ENCODE peak calls at places on chromosomes 2 and 18, in seven cellular contexts. One of them, this sample, is unnamed.

GRCh38 chr2:127060264-127060945 is 46.5 kb downstream of the BIN1 start:
- DNase-seq in T-helper 2 cell: no peak
- DNase-seq in Calu3: no peak
- DNase-seq in cardiac fibroblast: no peak
- DNase-seq in activated CD8-positive, alpha-beta memory T cell treated with anti-CD3 and anti-CD28 coated beads, Interleukin-2, amount 10 ng/mL, durations not matched to agents 7 days and 5 days: no peak
- DNase-seq in activated CD8-positive, alpha-beta T cell treated with anti-CD3 and anti-CD28 coated beads for 36 hours: no peak
- DNase-seq in stimulated activated CD4-positive, alpha-beta T cell treated with anti-CD3 and anti-CD28 coated beads, Interleukin-1b, Interleukin-23, amount 100 ng/mL, for 4 hours: no peak
- DNase-seq in this sample: no peak

GRCh38 chr2:98778741-98779483 is 48.0 kb upstream of the MGAT4A start:
- DNase-seq in T-helper 2 cell: no peak
- DNase-seq in Calu3: no peak
- DNase-seq in cardiac fibroblast: no peak
- DNase-seq in activated CD8-positive, alpha-beta memory T cell treated with anti-CD3 and anti-CD28 coated beads, Interleukin-2, amount 10 ng/mL, durations not matched to agents 7 days and 5 days: no peak
- DNase-seq in activated CD8-positive, alpha-beta T cell treated with anti-CD3 and anti-CD28 coated beads for 36 hours: no peak
- DNase-seq in stimulated activated CD4-positive, alpha-beta T cell treated with anti-CD3 and anti-CD28 coated beads, Interleukin-1b, Interleukin-23, amount 100 ng/mL, for 4 hours: no peak
- DNase-seq in this sample: no peak

GRCh38 chr2:40564174-40564573 is 112.3 kb upstream of the SLC8A1 start:
- DNase-seq in T-helper 2 cell: no peak
- DNase-seq in Calu3: no peak
- DNase-seq in cardiac fibroblast: no peak
- DNase-seq in activated CD8-positive, alpha-beta memory T cell treated with anti-CD3 and anti-CD28 coated beads, Interleukin-2, amount 10 ng/mL, durations not matched to agents 7 days and 5 days: no peak
- DNase-seq in activated CD8-positive, alpha-beta T cell treated with anti-CD3 and anti-CD28 coated beads for 36 hours: no peak
- DNase-seq in stimulated activated CD4-positive, alpha-beta T cell treated with anti-CD3 and anti-CD28 coated beads, Interleukin-1b, Interleukin-23, amount 100 ng/mL, for 4 hours: no peak
- DNase-seq in this sample: no peak

GRCh38 chr2:135796606-135797005 is 40.4 kb downstream of the LCT start:
- DNase-seq in T-helper 2 cell: no peak
- DNase-seq in Calu3: no peak
- DNase-seq in cardiac fibroblast: no peak
- DNase-seq in activated CD8-positive, alpha-beta memory T cell treated with anti-CD3 and anti-CD28 coated beads, Interleukin-2, amount 10 ng/mL, durations not matched to agents 7 days and 5 days: no peak
- DNase-seq in activated CD8-positive, alpha-beta T cell treated with anti-CD3 and anti-CD28 coated beads for 36 hours: no peak
- DNase-seq in stimulated activated CD4-positive, alpha-beta T cell treated with anti-CD3 and anti-CD28 coated beads, Interleukin-1b, Interleukin-23, amount 100 ng/mL, for 4 hours: no peak
- DNase-seq in this sample: no peak

GRCh38 chr2:20291106-20291564 is 59.5 kb downstream of the PUM2 start:
- DNase-seq in T-helper 2 cell: no peak
- DNase-seq in Calu3: peak
- DNase-seq in cardiac fibroblast: peak
- DNase-seq in activated CD8-positive, alpha-beta memory T cell treated with anti-CD3 and anti-CD28 coated beads, Interleukin-2, amount 10 ng/mL, durations not matched to agents 7 days and 5 days: no peak
- DNase-seq in activated CD8-positive, alpha-beta T cell treated with anti-CD3 and anti-CD28 coated beads for 36 hours: peak
- DNase-seq in stimulated activated CD4-positive, alpha-beta T cell treated with anti-CD3 and anti-CD28 coated beads, Interleukin-1b, Interleukin-23, amount 100 ng/mL, for 4 hours: no peak
- DNase-seq in this sample: peak

GRCh38 chr2:30784682-30785081 is 22.6 kb downstream of the CAPN13 start:
- DNase-seq in T-helper 2 cell: no peak
- DNase-seq in Calu3: no peak
- DNase-seq in cardiac fibroblast: no peak
- DNase-seq in activated CD8-positive, alpha-beta memory T cell treated with anti-CD3 and anti-CD28 coated beads, Interleukin-2, amount 10 ng/mL, durations not matched to agents 7 days and 5 days: peak
- DNase-seq in activated CD8-positive, alpha-beta T cell treated with anti-CD3 and anti-CD28 coated beads for 36 hours: no peak
- DNase-seq in stimulated activated CD4-positive, alpha-beta T cell treated with anti-CD3 and anti-CD28 coated beads, Interleukin-1b, Interleukin-23, amount 100 ng/mL, for 4 hours: no peak
- DNase-seq in this sample: no peak

GRCh38 chr2:237213325-237214040 is 127.8 kb downstream of the COPS8 start:
- DNase-seq in T-helper 2 cell: no peak
- DNase-seq in Calu3: peak
- DNase-seq in cardiac fibroblast: peak
- DNase-seq in activated CD8-positive, alpha-beta memory T cell treated with anti-CD3 and anti-CD28 coated beads, Interleukin-2, amount 10 ng/mL, durations not matched to agents 7 days and 5 days: peak
- DNase-seq in activated CD8-positive, alpha-beta T cell treated with anti-CD3 and anti-CD28 coated beads for 36 hours: no peak
- DNase-seq in stimulated activated CD4-positive, alpha-beta T cell treated with anti-CD3 and anti-CD28 coated beads, Interleukin-1b, Interleukin-23, amount 100 ng/mL, for 4 hours: no peak
- DNase-seq in this sample: no peak

GRCh38 chr2:104861295-104862060 is 7.6 kb downstream of the POU3F3 start:
- DNase-seq in T-helper 2 cell: no peak
- DNase-seq in Calu3: no peak
- DNase-seq in cardiac fibroblast: no peak
- DNase-seq in activated CD8-positive, alpha-beta memory T cell treated with anti-CD3 and anti-CD28 coated beads, Interleukin-2, amount 10 ng/mL, durations not matched to agents 7 days and 5 days: no peak
- DNase-seq in activated CD8-positive, alpha-beta T cell treated with anti-CD3 and anti-CD28 coated beads for 36 hours: no peak
- DNase-seq in stimulated activated CD4-positive, alpha-beta T cell treated with anti-CD3 and anti-CD28 coated beads, Interleukin-1b, Interleukin-23, amount 100 ng/mL, for 4 hours: no peak
- DNase-seq in this sample: no peak

GRCh38 chr2:45267062-45267702 is 257.9 kb upstream of the SIX2 start:
- DNase-seq in T-helper 2 cell: no peak
- DNase-seq in Calu3: no peak
- DNase-seq in cardiac fibroblast: no peak
- DNase-seq in activated CD8-positive, alpha-beta memory T cell treated with anti-CD3 and anti-CD28 coated beads, Interleukin-2, amount 10 ng/mL, durations not matched to agents 7 days and 5 days: no peak
- DNase-seq in activated CD8-positive, alpha-beta T cell treated with anti-CD3 and anti-CD28 coated beads for 36 hours: no peak
- DNase-seq in stimulated activated CD4-positive, alpha-beta T cell treated with anti-CD3 and anti-CD28 coated beads, Interleukin-1b, Interleukin-23, amount 100 ng/mL, for 4 hours: no peak
- DNase-seq in this sample: no peak

GRCh38 chr18:75167137-75167536 is 41.8 kb downstream of the PTGR3 start:
- DNase-seq in T-helper 2 cell: no peak
- DNase-seq in Calu3: no peak
- DNase-seq in cardiac fibroblast: no peak
- DNase-seq in activated CD8-positive, alpha-beta memory T cell treated with anti-CD3 and anti-CD28 coated beads, Interleukin-2, amount 10 ng/mL, durations not matched to agents 7 days and 5 days: no peak
- DNase-seq in activated CD8-positive, alpha-beta T cell treated with anti-CD3 and anti-CD28 coated beads for 36 hours: no peak
- DNase-seq in stimulated activated CD4-positive, alpha-beta T cell treated with anti-CD3 and anti-CD28 coated beads, Interleukin-1b, Interleukin-23, amount 100 ng/mL, for 4 hours: no peak
- DNase-seq in this sample: no peak

GRCh38 chr2:21040468-21041377 is 3.1 kb downstream of the APOB start:
- DNase-seq in T-helper 2 cell: no peak
- DNase-seq in Calu3: no peak
- DNase-seq in cardiac fibroblast: no peak
- DNase-seq in activated CD8-positive, alpha-beta memory T cell treated with anti-CD3 and anti-CD28 coated beads, Interleukin-2, amount 10 ng/mL, durations not matched to agents 7 days and 5 days: no peak
- DNase-seq in activated CD8-positive, alpha-beta T cell treated with anti-CD3 and anti-CD28 coated beads for 36 hours: no peak
- DNase-seq in stimulated activated CD4-positive, alpha-beta T cell treated with anti-CD3 and anti-CD28 coated beads, Interleukin-1b, Interleukin-23, amount 100 ng/mL, for 4 hours: no peak
- DNase-seq in this sample: no peak

GRCh38 chr2:150872919-150873772 is 385.7 kb upstream of the RND3 start:
- DNase-seq in T-helper 2 cell: no peak
- DNase-seq in Calu3: no peak
- DNase-seq in cardiac fibroblast: peak
- DNase-seq in activated CD8-positive, alpha-beta memory T cell treated with anti-CD3 and anti-CD28 coated beads, Interleukin-2, amount 10 ng/mL, durations not matched to agents 7 days and 5 days: no peak
- DNase-seq in activated CD8-positive, alpha-beta T cell treated with anti-CD3 and anti-CD28 coated beads for 36 hours: no peak
- DNase-seq in stimulated activated CD4-positive, alpha-beta T cell treated with anti-CD3 and anti-CD28 coated beads, Interleukin-1b, Interleukin-23, amount 100 ng/mL, for 4 hours: no peak
- DNase-seq in this sample: no peak

GRCh38 chr2:191369034-191369433 is 123.8 kb downstream of the MYO1B start:
- DNase-seq in T-helper 2 cell: no peak
- DNase-seq in Calu3: no peak
- DNase-seq in cardiac fibroblast: peak
- DNase-seq in activated CD8-positive, alpha-beta memory T cell treated with anti-CD3 and anti-CD28 coated beads, Interleukin-2, amount 10 ng/mL, durations not matched to agents 7 days and 5 days: no peak
- DNase-seq in activated CD8-positive, alpha-beta T cell treated with anti-CD3 and anti-CD28 coated beads for 36 hours: no peak
- DNase-seq in stimulated activated CD4-positive, alpha-beta T cell treated with anti-CD3 and anti-CD28 coated beads, Interleukin-1b, Interleukin-23, amount 100 ng/mL, for 4 hours: no peak
- DNase-seq in this sample: no peak

GRCh38 chr2:226424971-226425370 is 374.6 kb downstream of the IRS1 start:
- DNase-seq in T-helper 2 cell: no peak
- DNase-seq in Calu3: no peak
- DNase-seq in cardiac fibroblast: no peak
- DNase-seq in activated CD8-positive, alpha-beta memory T cell treated with anti-CD3 and anti-CD28 coated beads, Interleukin-2, amount 10 ng/mL, durations not matched to agents 7 days and 5 days: no peak
- DNase-seq in activated CD8-positive, alpha-beta T cell treated with anti-CD3 and anti-CD28 coated beads for 36 hours: no peak
- DNase-seq in stimulated activated CD4-positive, alpha-beta T cell treated with anti-CD3 and anti-CD28 coated beads, Interleukin-1b, Interleukin-23, amount 100 ng/mL, for 4 hours: no peak
- DNase-seq in this sample: no peak

This sample was measured in NCI-H226.